ENCODE peak calls at places on chromosomes 3 and 15, in seven cellular contexts. Z is body of pancreas, F is uterus, W is sigmoid colon, L is transverse colon, C is Peyer's patch, A is heart left ventricle. K is an unnamed sample.

GRCh38 chr3:190174471-190174870 is 53.8 kb upstream of the P3H2 start:
- DNase-seq in Z (no peak), F (no peak), W (no peak), L (no peak), C (no peak), A (no peak), K (no peak)

GRCh38 chr3:57227930-57228733 is 603 bp downstream of the APPL1 start:
- DNase-seq in Z (peak), F (peak), W (peak), L (peak), C (peak), A (peak), K (peak)

GRCh38 chr3:150114873-150115570 is 144.3 kb upstream of the PFN2 start:
- DNase-seq in Z (no peak), F (no peak), W (no peak), L (no peak), C (no peak), A (no peak), K (no peak)

GRCh38 chr3:159857840-159858239 is 130.8 kb upstream of the IL12A start:
- DNase-seq in Z (no peak), F (no peak), W (no peak), L (no peak), C (no peak), A (peak), K (no peak)

GRCh38 chr3:45777111-45777752 is 19.1 kb downstream of the SLC6A20 start:
- DNase-seq in Z (no peak), F (no peak), W (no peak), L (no peak), C (peak), A (no peak), K (peak)

GRCh38 chr3:66991478-66991877 is 6.6 kb upstream of the KBTBD8 start:
- DNase-seq in Z (no peak), F (no peak), W (no peak), L (no peak), C (no peak), A (no peak), K (no peak)

GRCh38 chr3:148598619-148599018 is 99.1 kb upstream of the AGTR1 start:
- DNase-seq in Z (no peak), F (no peak), W (no peak), L (no peak), C (no peak), A (no peak), K (no peak)

GRCh38 chr3:79415351-79415750 is 352.4 kb downstream of the ROBO1 start:
- DNase-seq in Z (no peak), F (no peak), W (no peak), L (no peak), C (no peak), A (no peak), K (no peak)

GRCh38 chr15:51299187-51300015 is 39.0 kb downstream of the CYP19A1 start:
- DNase-seq in Z (no peak), F (no peak), W (no peak), L (no peak), C (no peak), A (no peak), K (no peak)

GRCh38 chr3:56754753-56755365 is 46.9 kb downstream of the ARHGEF3 start:
- DNase-seq in Z (no peak), F (no peak), W (no peak), L (peak), C (peak), A (peak), K (no peak)

GRCh38 chr3:11509175-11510000 is 134.3 kb downstream of the VGLL4 start:
- DNase-seq in Z (peak), F (peak), W (peak), L (peak), C (peak), A (peak), K (peak)

GRCh38 chr3:101216710-101217457 is 103.5 kb downstream of the IMPG2 start:
- DNase-seq in Z (no peak), F (peak), W (peak), L (peak), C (peak), A (peak), K (no peak)

GRCh38 chr15:59686389-59686788 is 2.7 kb downstream of the BNIP2 start:
- DNase-seq in Z (no peak), F (no peak), W (no peak), L (peak), C (peak), A (no peak), K (no peak)

GRCh38 chr3:134001251-134001650 is 28.5 kb downstream of the SLCO2A1 start:
- DNase-seq in Z (no peak), F (no peak), W (peak), L (no peak), C (no peak), A (no peak), K (no peak)

GRCh38 chr15:52294881-52295420 is 653 bp downstream of the MYO5C start:
- DNase-seq in Z (no peak), F (no peak), W (no peak), L (no peak), C (no peak), A (no peak), K (no peak)

GRCh38 chr3:57544181-57545125 is at the start of gene DNAH12:
- DNase-seq in Z (peak), F (no peak), W (no peak), L (peak), C (no peak), A (no peak), K (peak)

GRCh38 chr15:44719293-44719999 is 8.1 kb downstream of the B2M start:
- DNase-seq in Z (no peak), F (no peak), W (no peak), L (no peak), C (peak), A (no peak), K (no peak)
- TF ChIP-seq POLR2A in Z (no peak), F (no peak), W (no peak), L (peak), C (no peak), A (no peak), K (no peak)

GRCh38 chr3:107235923-107236315 is 141.3 kb upstream of the CCDC54 start:
- DNase-seq in Z (peak), F (peak), W (peak), L (peak), C (peak), A (peak), K (no peak)
- H3K4me3 ChIP-seq in Z (peak), F (peak), W (peak), L (peak), C (no peak), A (peak), K (peak)

DNA sequence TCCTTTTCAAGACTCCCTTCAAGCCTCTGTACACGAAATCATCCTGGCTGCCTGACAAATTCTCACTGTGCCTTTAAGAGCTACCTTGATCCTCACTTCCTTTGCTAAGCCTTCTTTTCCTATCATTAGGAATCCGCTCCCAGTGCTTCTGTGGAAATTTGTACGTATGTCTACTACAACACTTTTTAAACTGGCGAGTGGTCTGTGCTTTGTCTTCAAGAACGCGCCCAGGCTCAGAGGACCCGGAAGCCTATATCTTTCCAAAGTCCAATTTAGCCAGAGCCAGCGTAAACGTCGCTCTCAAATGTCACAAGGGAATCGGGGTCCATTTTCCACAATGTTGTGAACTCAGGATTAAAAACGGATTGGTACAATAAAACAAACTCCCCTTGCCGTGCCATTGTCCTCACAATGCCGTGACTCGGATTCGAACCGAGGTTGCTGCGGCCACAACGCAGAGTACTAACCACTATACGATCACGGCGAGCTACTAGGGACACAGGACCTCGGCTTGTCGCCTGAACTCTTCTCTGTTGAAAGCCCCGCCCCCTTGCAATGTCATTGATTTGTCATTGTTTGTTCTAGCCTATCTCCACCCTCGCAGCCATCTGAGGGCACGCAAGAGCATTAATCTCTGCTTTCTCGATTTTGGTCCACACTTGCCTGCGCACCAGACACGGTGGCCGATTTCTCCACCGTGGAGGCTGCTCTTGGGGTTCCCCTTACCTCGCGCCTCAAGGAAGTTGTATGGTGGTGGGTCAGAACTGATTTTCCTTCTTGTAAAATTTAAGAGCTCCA is 12.4 kb upstream of the SHF start:
- DNase-seq in Z (peak), F (peak), W (peak), L (peak), C (peak), A (peak), K (peak)
- TF ChIP-seq POLR2A in Z (peak), F (peak), W (peak), L (peak), C (peak), A (peak), K (peak)

GRCh38 chr15:90869140-90869541 is 753 bp downstream of the FURIN start:
- DNase-seq in Z (no peak), F (no peak), W (no peak), L (no peak), C (no peak), A (no peak), K (no peak)

GRCh38 chr15:90870354-90871096 is 2.1 kb downstream of the FURIN start:
- DNase-seq in Z (no peak), F (no peak), W (no peak), L (no peak), C (no peak), A (no peak), K (no peak)

GRCh38 chr15:90868261-90868689 is at the start of gene FURIN:
- DNase-seq in Z (no peak), F (no peak), W (no peak), L (peak), C (no peak), A (no peak), K (no peak)

GRCh38 chr15:90871097-90871715 is 2.8 kb downstream of the FURIN start:
- DNase-seq in Z (no peak), F (peak), W (no peak), L (peak), C (peak), A (no peak), K (no peak)

GRCh38 chr15:90869601-90870353 is 1.4 kb downstream of the FURIN start:
- DNase-seq in Z (peak), F (peak), W (peak), L (peak), C (peak), A (peak), K (no peak)
- H3K4me3 ChIP-seq in Z (no peak), F (no peak), W (no peak), L (no peak), C (no peak), A (peak), K (no peak)

GRCh38 chr3:63343674-63344073 is 65.6 kb downstream of the SYNPR start:
- DNase-seq in Z (peak), F (peak), W (peak), L (peak), C (peak), A (peak), K (peak)
- TF ChIP-seq POLR2A in Z (no peak), F (no peak), W (no peak), L (no peak), C (no peak), A (no peak), K (no peak)

GRCh38 chr3:100048248-100048647 is 66.1 kb downstream of the FILIP1L start:
- DNase-seq in Z (no peak), F (no peak), W (no peak), L (no peak), C (no peak), A (no peak), K (no peak)
- H3K4me3 ChIP-seq in Z (no peak), F (no peak), W (no peak), L (no peak), C (no peak), A (no peak), K (no peak)

GRCh38 chr3:126912027-126912422 is 70.9 kb upstream of the PLXNA1 start:
- DNase-seq in Z (no peak), F (no peak), W (no peak), L (no peak), C (no peak), A (no peak), K (no peak)

GRCh38 chr3:126910231-126910630 is 72.7 kb upstream of the PLXNA1 start:
- DNase-seq in Z (no peak), F (no peak), W (peak), L (no peak), C (no peak), A (no peak), K (no peak)

GRCh38 chr3:126913524-126913923 is 69.4 kb upstream of the PLXNA1 start:
- DNase-seq in Z (no peak), F (no peak), W (no peak), L (peak), C (no peak), A (no peak), K (no peak)

GRCh38 chr3:126912491-126913195 is 70.3 kb upstream of the PLXNA1 start:
- DNase-seq in Z (no peak), F (no peak), W (no peak), L (no peak), C (no peak), A (no peak), K (no peak)

GRCh38 chr3:126911162-126912026 is 71.5 kb upstream of the PLXNA1 start:
- DNase-seq in Z (no peak), F (no peak), W (no peak), L (peak), C (peak), A (peak), K (peak)
- TF ChIP-seq POLR2A in Z (no peak), F (no peak), W (no peak), L (no peak), C (no peak), A (no peak), K (no peak)